ENCODE peak calls at places on chromosomes 12 and 14, in nine cellular contexts. M is stomach, U is HepG2, Q is sigmoid colon, V is transverse colon, E is suprapubic skin, S is GM23338, K is prostate gland, X is Panc1. Y is an unnamed sample.

GRCh38 chr12:130710001-130710732 is 5.9 kb downstream of the RIMBP2 start:
- DNase-seq in M (peak; percentile 3), U (no peak), Q (no peak), V (no peak), E (peak; percentile 40), S (no peak), K (no peak), X (no peak), Y (no peak)

GRCh38 chr12:23006413-23006812 is 381.4 kb downstream of the ETNK1 start:
- DNase-seq in M (no peak), U (no peak), Q (no peak), V (no peak), E (no peak), S (no peak), K (no peak), X (no peak), Y (no peak)

GRCh38 chr12:49332441-49332861 is 4.5 kb downstream of the C1QL4 start:
- DNase-seq in M (no peak), U (no peak), Q (peak; percentile 33), V (no peak), E (no peak), S (peak; percentile 43), K (no peak), X (no peak), Y (no peak)

GRCh38 chr14:104968541-104969401 is 9.4 kb downstream of the AHNAK2 start:
- DNase-seq in M (no peak), U (no peak), Q (peak; percentile 88), V (no peak), E (peak; percentile 88), S (no peak), K (peak; percentile 46), X (no peak), Y (no peak)

GRCh38 chr12:130070017-130070653 is 92.1 kb upstream of the FZD10 start:
- DNase-seq in M (no peak), U (no peak), Q (no peak), V (no peak), E (no peak), S (no peak), K (no peak), X (no peak), Y (no peak)

GRCh38 chr12:124463341-124463861 is 104.0 kb downstream of the NCOR2 start:
- DNase-seq in M (no peak), U (no peak), Q (no peak), V (no peak), E (no peak), S (no peak), K (no peak), X (no peak), Y (no peak)

GRCh38 chr12:123141615-123142517 is 9.0 kb downstream of the PITPNM2 start:
- DNase-seq in M (peak; percentile 64), U (peak; percentile 87), Q (peak; percentile 85), V (peak; percentile 84), E (peak; percentile 79), S (peak; percentile 13), K (no peak), X (peak; percentile 28), Y (peak; percentile 87)

GRCh38 chr12:27907766-27908165 is 64.8 kb downstream of the PTHLH start:
- DNase-seq in M (no peak), U (no peak), Q (no peak), V (no peak), E (no peak), S (no peak), K (no peak), X (no peak), Y (no peak)

GRCh38 chr12:12606793-12607589 is 4.7 kb upstream of the CREBL2 start:
- DNase-seq in M (no peak), U (peak; percentile 32), Q (no peak), V (no peak), E (no peak), S (no peak), K (no peak), X (no peak), Y (no peak)

GRCh38 chr12:105341010-105341409 is 10.5 kb downstream of the C12orf75 start:
- DNase-seq in M (no peak), U (no peak), Q (no peak), V (no peak), E (no peak), S (no peak), K (no peak), X (no peak), Y (no peak)

GRCh38 chr12:16515666-16516065 is 90.3 kb downstream of the LMO3 start:
- DNase-seq in M (no peak), U (no peak), Q (no peak), V (no peak), E (no peak), S (no peak), K (no peak), X (no peak), Y (no peak)

GRCh38 chr12:89353823-89354629 is 1.7 kb upstream of the DUSP6 start:
- DNase-seq in M (peak; percentile 86), U (peak; percentile 85), Q (peak; percentile 87), V (peak; percentile 90), E (peak; percentile 92), S (peak; percentile 96), K (peak; percentile 77), X (no peak), Y (no peak)

GRCh38 chr14:70788893-70789292 is 20.4 kb downstream of the MAP3K9 start:
- DNase-seq in M (no peak), U (no peak), Q (no peak), V (no peak), E (no peak), S (no peak), K (no peak), X (no peak), Y (no peak)

GRCh38 chr12:16524378-16524777 is 81.6 kb downstream of the LMO3 start:
- DNase-seq in M (no peak), U (no peak), Q (no peak), V (no peak), E (no peak), S (no peak), K (no peak), X (no peak), Y (no peak)

GRCh38 chr12:96106137-96106536 is 70.8 kb upstream of the LTA4H start:
- DNase-seq in M (no peak), U (peak; percentile 6), Q (no peak), V (no peak), E (no peak), S (no peak), K (no peak), X (no peak), Y (no peak)

GRCh38 chr12:42144424-42145196 is at the start of gene GXYLT1:
- DNase-seq in M (peak; percentile 94), U (peak; percentile 79), Q (peak; percentile 95), V (peak; percentile 95), E (peak; percentile 93), S (peak; percentile 92), K (peak; percentile 90), X (no peak), Y (no peak)

GRCh38 chr14:101992708-101993107 is 28.3 kb downstream of the DYNC1H1 start:
- DNase-seq in M (no peak), U (no peak), Q (no peak), V (peak; percentile 17), E (no peak), S (no peak), K (no peak), X (no peak), Y (no peak)

GRCh38 chr14:58167057-58167456 is 15.0 kb upstream of the ARMH4 start:
- DNase-seq in M (no peak), U (no peak), Q (no peak), V (no peak), E (no peak), S (no peak), K (no peak), X (no peak), Y (no peak)

GRCh38 chr12:65938807-65939206 is 114.5 kb downstream of the HMGA2 start:
- DNase-seq in M (no peak), U (no peak), Q (no peak), V (no peak), E (no peak), S (no peak), K (no peak), X (no peak), Y (no peak)

GRCh38 chr14:75281691-75282000 is 3.0 kb downstream of the FOS start:
- DNase-seq in M (no peak), U (no peak), Q (no peak), V (no peak), E (no peak), S (no peak), K (no peak), X (no peak), Y (no peak)
- H3K4me1 ChIP-seq in M (peaks cover 50% of the 10 kb centered on the region), U (peaks cover 63% of the 10 kb centered on the region), Q (peaks cover 27% of the 10 kb centered on the region), V (peaks cover 27% of the 10 kb centered on the region), E (peaks cover 29% of the 10 kb centered on the region), S (peaks cover 29% of the 10 kb centered on the region), K (peaks cover 4% of the 10 kb centered on the region), X (no peaks in the 10 kb centered on the region), Y (peaks cover 22% of the 10 kb centered on the region)

GRCh38 chr14:55271572-55272414 is 572 bp downstream of the FBXO34 start:
- DNase-seq in M (peak; percentile 68), U (peak; percentile 41), Q (peak; percentile 89), V (peak; percentile 79), E (peak; percentile 87), S (peak; percentile 71), K (peak; percentile 71), X (peak; percentile 10), Y (no peak)

GRCh38 chr14:55272415-55272786 is 1.2 kb downstream of the FBXO34 start:
- DNase-seq in M (no peak), U (no peak), Q (no peak), V (no peak), E (no peak), S (no peak), K (no peak), X (no peak), Y (no peak)

GRCh38 chr14:55274144-55274543 is 2.9 kb downstream of the FBXO34 start:
- DNase-seq in M (no peak), U (no peak), Q (no peak), V (no peak), E (no peak), S (no peak), K (no peak), X (no peak), Y (no peak)

GRCh38 chr14:55272922-55273321 is 1.7 kb downstream of the FBXO34 start:
- DNase-seq in M (no peak), U (no peak), Q (no peak), V (no peak), E (no peak), S (no peak), K (no peak), X (no peak), Y (no peak)

GRCh38 chr14:55270832-55271571 is at the start of gene FBXO34:
- DNase-seq in M (peak; percentile 100), U (peak; percentile 94), Q (peak; percentile 99), V (peak; percentile 100), E (peak; percentile 99), S (peak; percentile 99), K (peak; percentile 99), X (peak; percentile 70), Y (peak; percentile 97)
- TF ChIP-seq POLR2AphosphoS5 in M (peak; percentile 88), U (peak; percentile 57), Q (peak; percentile 87), V (peak; percentile 97), E (peak; percentile 87), S (peak; percentile 80), K (peak; percentile 96), X (peak; percentile 61), Y (peak; percentile 84)

GRCh38 chr14:68966872-68967301 is 12.2 kb downstream of the ACTN1 start:
- DNase-seq in M (no peak), U (no peak), Q (peak; percentile 62), V (no peak), E (no peak), S (no peak), K (peak; percentile 42), X (no peak), Y (no peak)
- H3K4me1 ChIP-seq in M (peaks cover 77% of the 10 kb centered on the region), U (peaks cover 100% of the 10 kb centered on the region), Q (peaks cover 100% of the 10 kb centered on the region), V (peaks cover 89% of the 10 kb centered on the region), E (peaks cover 75% of the 10 kb centered on the region), S (peaks cover 79% of the 10 kb centered on the region), K (peaks cover 20% of the 10 kb centered on the region), X (peaks cover 69% of the 10 kb centered on the region), Y (peaks cover 73% of the 10 kb centered on the region)

GRCh38 chr12:6332459-6332858 is 9.4 kb downstream of the TNFRSF1A start:
- DNase-seq in M (no peak), U (no peak), Q (no peak), V (no peak), E (no peak), S (no peak), K (no peak), X (no peak), Y (no peak)
- TF ChIP-seq POLR2AphosphoS5 in M (no peak), U (no peak), Q (no peak), V (no peak), E (no peak), S (no peak), K (no peak), X (no peak), Y (no peak)